ENCODE peak calls at places on chromosome 12, in four cellular contexts. E is HL-60, O is AG04450, I is tibial artery. L is an unnamed sample.

GRCh38 chr12:123099556-123100192 is 51.2 kb downstream of the PITPNM2 start:
- DNase-seq in O (no peak), E (no peak), I (no peak), L (no peak)

GRCh38 chr12:110349521-110350151 is 53.9 kb downstream of the ANAPC7 start:
- DNase-seq in O (no peak), I (no peak), E (peak; percentile 85), L (no peak)

GRCh38 chr12:13222076-13222475 is 25.6 kb downstream of the EMP1 start:
- DNase-seq in O (no peak), E (no peak), I (no peak), L (no peak)

GRCh38 chr12:98594050-98594853 is 766 bp downstream of the SLC25A3 start:
- DNase-seq in I (peak; percentile 73), O (no peak), E (no peak), L (no peak)

GRCh38 chr12:62632521-62632920 is 165.9 kb downstream of the MON2 start:
- DNase-seq in O (no peak), E (no peak), I (peak; percentile 83), L (peak; percentile 37)

GRCh38 chr12:76688001-76688400 is 75.9 kb upstream of the ZDHHC17 start:
- DNase-seq in E (no peak), I (no peak), O (no peak), L (no peak)

GRCh38 chr12:56839489-56840442 is 76.6 kb downstream of the HSD17B6 start:
- DNase-seq in E (peak; percentile 71), O (no peak), I (peak; percentile 66), L (no peak)

GRCh38 chr12:24982250-24982649 is 33.3 kb upstream of the BCAT1 start:
- DNase-seq in I (no peak), E (no peak), O (no peak), L (no peak)

GRCh38 chr12:57454566-57455373 is at the start of gene INHBE:
- DNase-seq in E (peak; percentile 30), O (peak; percentile 94), I (no peak), L (peak; percentile 86)

GRCh38 chr12:20472089-20472488 is 103.8 kb downstream of the PDE3A start:
- DNase-seq in I (no peak), E (no peak), O (no peak), L (no peak)

GRCh38 chr12:66228462-66228861 is 39.4 kb downstream of the IRAK3 start:
- DNase-seq in I (no peak), O (no peak), E (no peak), L (no peak)

GRCh38 chr12:2959194-2959507 is at the start of gene TEAD4:
- DNase-seq in O (peak; percentile 24), I (no peak), E (no peak), L (no peak)

GRCh38 chr12:6092784-6093722 is 31.4 kb downstream of the VWF start:
- DNase-seq in O (peak; percentile 69), I (peak; percentile 88), E (no peak), L (peak; percentile 56)

GRCh38 chr12:67070604-67071003 is 198.6 kb upstream of the CAND1 start:
- DNase-seq in I (no peak), O (no peak), E (no peak), L (no peak)

GRCh38 chr12:32765906-32766305 is 10.2 kb upstream of the YARS2 start:
- DNase-seq in I (no peak), O (no peak), E (no peak), L (no peak)

DNA sequence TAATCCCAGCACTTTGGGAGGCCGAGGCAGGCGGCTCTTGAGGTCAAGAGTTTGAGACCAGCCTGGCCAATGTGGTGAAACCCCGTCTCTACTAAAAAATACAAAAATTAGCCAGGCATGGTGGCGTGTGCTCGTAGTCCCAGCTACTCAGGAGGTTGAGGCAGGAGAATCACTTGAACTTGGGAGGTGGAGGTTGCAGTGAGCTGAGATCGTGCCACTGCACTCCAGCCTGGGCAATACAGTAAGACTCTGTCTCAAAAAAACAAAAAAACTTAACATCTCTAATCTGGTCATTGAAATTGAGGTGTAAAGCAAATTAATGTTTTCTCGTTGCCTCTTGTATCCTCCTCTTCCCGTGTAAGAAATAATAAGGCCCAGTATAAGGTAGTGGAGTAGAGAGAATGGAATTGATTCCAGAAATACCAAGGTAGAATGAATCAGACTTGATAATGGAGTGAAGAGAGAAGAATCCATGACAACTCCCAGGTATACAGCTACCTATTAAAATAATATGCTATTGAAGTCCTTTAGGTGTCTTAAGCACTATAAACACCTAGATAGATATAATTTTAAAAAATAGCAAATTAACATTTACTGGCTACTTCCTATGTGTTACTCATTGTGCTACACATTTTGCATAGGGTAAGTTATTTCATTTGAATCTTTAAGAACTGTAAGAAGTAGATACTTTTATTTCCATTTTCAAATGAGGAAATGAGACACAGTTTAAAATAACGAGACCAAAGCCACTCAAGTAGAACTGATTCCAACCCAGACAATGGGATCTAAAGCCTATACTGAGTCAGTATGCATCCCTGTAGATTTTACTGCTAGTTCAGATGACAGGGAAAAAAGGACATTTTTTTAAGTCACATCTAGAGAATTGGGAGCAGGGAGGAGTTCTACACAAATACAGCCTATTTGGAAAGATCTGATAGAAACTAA is 23.2 kb downstream of the RAP1B start:
- DNase-seq in I (no peak), O (no peak), E (no peak), L (no peak)
- TF ChIP-seq CTCF in I (no peak), O (no peak), E (no peak), L (no peak)

GRCh38 chr12:102950107-102950949 is 7.1 kb upstream of the ASCL1 start:
- DNase-seq in E (no peak), I (no peak), O (no peak), L (no peak)

GRCh38 chr12:102954143-102954542 is 3.3 kb upstream of the ASCL1 start:
- DNase-seq in E (no peak), I (no peak), O (no peak), L (no peak)

GRCh38 chr12:102948941-102949352 is 8.5 kb upstream of the ASCL1 start:
- DNase-seq in I (no peak), O (peak; percentile 3), E (peak; percentile 9), L (no peak)

GRCh38 chr12:102953221-102953620 is 4.3 kb upstream of the ASCL1 start:
- DNase-seq in I (no peak), E (no peak), O (no peak), L (no peak)

GRCh38 chr12:102950950-102951490 is 6.5 kb upstream of the ASCL1 start:
- DNase-seq in I (no peak), E (no peak), O (no peak), L (no peak)
- H3K4me3 ChIP-seq in I (no peak overlapping the region), E (no peak overlapping the region), O (no peak overlapping the region), L (no peak overlapping the region)

GRCh38 chr12:92927055-92927435 is 2.0 kb downstream of the EEA1 start:
- DNase-seq in O (no peak), E (peak; percentile 4), I (no peak), L (peak; percentile 18)
- TF ChIP-seq CTCF in O (peak; percentile 31), E (no peak), I (peak; percentile 26), L (peak; percentile 20)

GRCh38 chr12:104460041-104460757 is 3.5 kb downstream of the CHST11 start:
- DNase-seq in O (no peak), E (peak; percentile 44), I (no peak), L (no peak)

GRCh38 chr12:104462931-104463339 is 6.2 kb downstream of the CHST11 start:
- DNase-seq in O (no peak), I (no peak), E (peak; percentile 52), L (no peak)

GRCh38 chr12:104459556-104459909 is 2.8 kb downstream of the CHST11 start:
- DNase-seq in O (no peak), I (no peak), E (no peak), L (no peak)

GRCh38 chr12:104462325-104462724 is 5.6 kb downstream of the CHST11 start:
- DNase-seq in O (no peak), I (no peak), E (no peak), L (no peak)

GRCh38 chr12:104460973-104461693 is 4.4 kb downstream of the CHST11 start:
- DNase-seq in O (no peak), I (no peak), E (peak; percentile 75), L (no peak)
- H3K4me3 ChIP-seq in O (no peak overlapping the region), I (no peak overlapping the region), E (peak overlapping the region; percentile 89), L (no peak overlapping the region)